ENCODE peak calls at places on chromosomes 3 and 15, in five cellular contexts. H is mesothelial cell of epicardium, G is brain microvascular endothelial cell, K is fibroblast of pulmonary artery, C is pancreas. O is an unnamed sample.

GRCh38 chr15:92079047-92079446 is 225.5 kb downstream of the SLCO3A1 start:
- DNase-seq in K (peak), H (no peak), C (no peak), G (no peak), O (no peak)

GRCh38 chr15:68643216-68643830 is 64.5 kb downstream of the CORO2B start:
- DNase-seq in K (no peak), C (no peak), G (no peak), H (no peak), O (no peak)

GRCh38 chr3:149717391-149718056 is 34.8 kb downstream of the COMMD2 start:
- DNase-seq in K (peak), G (peak), C (no peak), H (no peak), O (peak)

GRCh38 chr3:120057029-120057428 is 37.2 kb downstream of the GSK3B start:
- DNase-seq in H (no peak), C (no peak), G (no peak), K (no peak), O (no peak)

GRCh38 chr15:39896837-39897236 is 23.2 kb downstream of the GPR176 start:
- DNase-seq in C (no peak), K (peak), H (no peak), G (peak), O (peak)

GRCh38 chr15:63133786-63134185 is 12.1 kb downstream of the LACTB start:
- DNase-seq in H (no peak), K (peak), C (no peak), G (no peak), O (peak)

GRCh38 chr3:44208086-44208485 is 33.6 kb upstream of the TOPAZ1 start:
- DNase-seq in C (no peak), K (no peak), H (no peak), G (no peak), O (peak)

GRCh38 chr15:37877851-37878577 is 56.4 kb upstream of the TMCO5A start:
- DNase-seq in H (no peak), K (peak), C (no peak), G (peak), O (peak)

GRCh38 chr15:95998935-95999334 is 331.6 kb upstream of the NR2F2 start:
- DNase-seq in G (no peak), H (no peak), K (no peak), C (no peak), O (no peak)

GRCh38 chr15:48250640-48251076 is 44.6 kb downstream of the SLC12A1 start:
- DNase-seq in K (peak), C (no peak), G (peak), H (no peak), O (peak)

GRCh38 chr15:57477736-57478522 is 101.6 kb downstream of the CGNL1 start:
- DNase-seq in K (no peak), G (no peak), H (no peak), C (peak), O (no peak)

GRCh38 chr3:61358364-61358763 is 107.1 kb upstream of the FHIT start:
- DNase-seq in G (no peak), C (no peak), H (no peak), K (peak), O (no peak)

GRCh38 chr3:44106761-44107160 is 134.9 kb upstream of the TOPAZ1 start:
- DNase-seq in G (no peak), K (no peak), C (no peak), H (no peak), O (no peak)

GRCh38 chr3:5126586-5126985 is 4.5 kb downstream of the ARL8B start:
- DNase-seq in C (no peak), G (no peak), K (peak), H (no peak), O (peak)

GRCh38 chr3:194944526-194944925 is 258.8 kb downstream of the FAM43A start:
- DNase-seq in C (no peak), G (no peak), H (no peak), K (no peak), O (no peak)
- TF ChIP-seq CTCF in C (no peak), G (no peak), H (no peak), K (no peak), O (no peak)

GRCh38 chr3:140911822-140912221 is 29.8 kb upstream of the SLC25A36 start:
- DNase-seq in C (no peak), K (no peak), G (no peak), H (no peak), O (no peak)
- TF ChIP-seq CTCF in C (no peak), K (no peak), G (no peak), H (no peak), O (no peak)

DNA sequence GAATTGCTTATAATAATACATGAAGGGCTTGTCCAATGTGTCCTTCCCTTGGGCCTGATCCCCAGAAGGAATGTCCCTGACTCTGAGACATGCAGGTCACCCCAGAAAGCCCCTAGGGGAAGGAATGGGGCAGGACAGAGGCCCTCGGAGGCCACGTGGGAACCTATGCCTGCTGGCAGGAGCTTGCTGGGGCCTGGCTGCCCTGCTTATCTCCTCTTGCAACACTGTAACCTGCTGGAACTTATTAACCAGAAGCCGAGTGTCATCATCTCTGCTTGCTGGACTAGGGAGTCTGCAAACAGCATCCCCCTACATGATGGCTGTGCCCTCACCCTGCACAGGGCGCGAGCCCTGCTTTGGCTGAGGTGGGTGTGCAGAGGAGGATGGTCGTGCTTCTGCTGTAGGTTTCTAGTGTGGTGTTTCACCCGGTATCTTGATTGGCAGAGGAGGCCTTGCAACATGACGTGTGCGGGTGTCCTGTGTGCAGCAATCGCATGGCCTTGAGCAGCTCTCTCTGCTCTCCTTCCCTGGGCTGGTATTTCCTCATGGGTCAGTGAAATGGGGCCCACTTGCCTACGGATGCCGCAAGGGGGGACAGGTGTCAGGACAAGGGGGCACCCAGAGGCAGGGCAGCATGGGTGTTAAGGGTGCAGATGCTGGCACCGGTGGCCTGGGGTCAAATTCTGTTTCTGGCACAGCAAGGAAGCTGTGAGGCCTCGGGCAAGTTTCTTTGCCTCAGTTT is 5.0 kb downstream of the CHST13 start:
- DNase-seq in K (peak), C (peak), G (no peak), H (no peak), O (peak)
- TF ChIP-seq CTCF in K (no peak), C (no peak), G (no peak), H (no peak), O (peak)

GRCh38 chr3:51982838-51983577 is at the start of gene ACY1:
- DNase-seq in H (peak), K (peak), G (peak), C (peak), O (peak)

GRCh38 chr3:51983578-51984268 is 388 bp downstream of the ACY1 start:
- DNase-seq in G (no peak), K (no peak), C (peak), H (no peak), O (no peak)

GRCh38 chr3:51984269-51984647 is 923 bp downstream of the ACY1 start:
- DNase-seq in H (no peak), G (no peak), K (no peak), C (no peak), O (no peak)

GRCh38 chr3:51980253-51980652 is 3.1 kb upstream of the ACY1 start:
- DNase-seq in G (no peak), H (no peak), K (no peak), C (peak), O (no peak)

DNA sequence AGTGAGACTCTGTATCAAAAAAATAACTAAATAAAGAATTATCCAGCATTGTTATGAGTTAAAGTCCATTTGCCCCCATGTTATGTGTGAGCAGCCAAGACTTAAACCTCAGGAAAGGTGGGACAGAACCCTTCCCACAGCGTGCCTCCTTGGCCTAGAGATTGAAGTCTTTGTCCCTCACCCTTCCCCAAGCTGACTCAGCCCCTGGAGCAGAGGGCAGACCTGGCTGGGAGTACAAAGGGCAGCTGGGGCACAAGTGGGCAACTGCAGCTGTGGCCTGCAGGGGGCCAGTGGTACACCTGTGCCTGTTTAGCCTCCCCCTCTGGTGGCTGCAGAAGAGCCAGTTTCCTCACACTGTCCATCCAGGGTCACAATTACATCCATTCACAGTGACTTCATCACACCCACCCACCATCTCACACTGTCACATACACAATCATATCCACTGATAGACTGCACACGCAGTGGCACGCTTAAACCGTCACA is 940 bp upstream of the ACY1 start:
- DNase-seq in C (peak), G (no peak), K (no peak), H (no peak), O (no peak)
- TF ChIP-seq CTCF in C (no peak), G (peak), K (peak), H (peak), O (peak)